ENCODE peak calls at places on chromosomes 11 and 22, in seven cellular contexts. L, M, Q, D, S, O and E are unnamed samples. For H3K9me3, the result is how much of the 10 kb centered on the place peaks cover.

GRCh38 chr11:65114538-65115171 is 2.8 kb downstream of the ZNHIT2 start:
- DNase-seq in D (no peak), L (no peak), S (no peak), O (no peak), Q (no peak), M (no peak), E (no peak)

GRCh38 chr22:31950226-31950625 is 5.9 kb downstream of the YWHAH start:
- DNase-seq in M (no peak), L (no peak), Q (no peak), O (no peak), D (no peak), S (no peak), E (no peak)

GRCh38 chr11:120023551-120023950 is 114.4 kb downstream of the TRIM29 start:
- DNase-seq in S (no peak), M (no peak), L (no peak), Q (no peak), O (no peak), D (no peak), E (no peak)

GRCh38 chr11:75766449-75767227 is 1.9 kb upstream of the DGAT2 start:
- DNase-seq in S (no peak), O (no peak), L (no peak), Q (no peak), M (no peak), D (no peak), E (no peak)

GRCh38 chr11:27699926-27700350 is 317 bp downstream of the BDNF start:
- DNase-seq in O (no peak), S (no peak), M (no peak), Q (no peak), D (no peak), L (no peak), E (no peak)

GRCh38 chr11:11533057-11533456 is 88.7 kb downstream of the GALNT18 start:
- DNase-seq in L (no peak), M (no peak), D (no peak), S (no peak), O (no peak), Q (no peak), E (no peak)

GRCh38 chr11:12195773-12196172 is 85.4 kb downstream of the MICAL2 start:
- DNase-seq in Q (no peak), O (peak), L (no peak), D (no peak), M (no peak), S (no peak), E (peak)

GRCh38 chr22:40121463-40121862 is 56.3 kb upstream of the TNRC6B start:
- DNase-seq in Q (no peak), D (no peak), S (no peak), O (no peak), L (no peak), M (no peak), E (no peak)

GRCh38 chr11:108223449-108224149 is 732 bp downstream of the ATM start:
- DNase-seq in M (no peak), D (no peak), O (peak), L (peak), Q (peak), S (no peak), E (no peak)

GRCh38 chr11:66335531-66336233 is 552 bp downstream of the RIN1 start:
- DNase-seq in Q (peak), M (no peak), D (no peak), O (no peak), L (peak), S (peak), E (no peak)

GRCh38 chr11:106031210-106031845 is 9.3 kb upstream of the MSANTD4 start:
- DNase-seq in Q (peak), L (no peak), M (no peak), O (no peak), D (no peak), S (no peak), E (no peak)

GRCh38 chr11:280762-281485 is 2.7 kb downstream of the NLRP6 start:
- DNase-seq in D (no peak), M (no peak), L (no peak), Q (peak), S (no peak), O (no peak), E (no peak)

GRCh38 chr11:107928767-107929507 is 689 bp downstream of the RAB39A start:
- DNase-seq in M (peak), O (no peak), Q (no peak), D (no peak), S (no peak), L (no peak), E (no peak)

GRCh38 chr11:44309483-44310197 is at the start of gene ALX4:
- DNase-seq in D (no peak), Q (peak), O (no peak), S (peak), L (peak), M (no peak), E (no peak)

GRCh38 chr11:124446926-124447325 is 1.4 kb upstream of the OR8B8 start:
- DNase-seq in O (no peak), L (peak), D (no peak), Q (peak), M (no peak), S (no peak), E (no peak)

GRCh38 chr22:37658133-37659065 is at the start of gene PDXP:
- DNase-seq in L (peak), O (peak), Q (peak), M (peak), D (peak), S (peak), E (peak)
- H3K9me3 ChIP-seq in L (under half), O (under half), Q (under half), M (under half), D (under half), S (under half), E (under half)

DNA sequence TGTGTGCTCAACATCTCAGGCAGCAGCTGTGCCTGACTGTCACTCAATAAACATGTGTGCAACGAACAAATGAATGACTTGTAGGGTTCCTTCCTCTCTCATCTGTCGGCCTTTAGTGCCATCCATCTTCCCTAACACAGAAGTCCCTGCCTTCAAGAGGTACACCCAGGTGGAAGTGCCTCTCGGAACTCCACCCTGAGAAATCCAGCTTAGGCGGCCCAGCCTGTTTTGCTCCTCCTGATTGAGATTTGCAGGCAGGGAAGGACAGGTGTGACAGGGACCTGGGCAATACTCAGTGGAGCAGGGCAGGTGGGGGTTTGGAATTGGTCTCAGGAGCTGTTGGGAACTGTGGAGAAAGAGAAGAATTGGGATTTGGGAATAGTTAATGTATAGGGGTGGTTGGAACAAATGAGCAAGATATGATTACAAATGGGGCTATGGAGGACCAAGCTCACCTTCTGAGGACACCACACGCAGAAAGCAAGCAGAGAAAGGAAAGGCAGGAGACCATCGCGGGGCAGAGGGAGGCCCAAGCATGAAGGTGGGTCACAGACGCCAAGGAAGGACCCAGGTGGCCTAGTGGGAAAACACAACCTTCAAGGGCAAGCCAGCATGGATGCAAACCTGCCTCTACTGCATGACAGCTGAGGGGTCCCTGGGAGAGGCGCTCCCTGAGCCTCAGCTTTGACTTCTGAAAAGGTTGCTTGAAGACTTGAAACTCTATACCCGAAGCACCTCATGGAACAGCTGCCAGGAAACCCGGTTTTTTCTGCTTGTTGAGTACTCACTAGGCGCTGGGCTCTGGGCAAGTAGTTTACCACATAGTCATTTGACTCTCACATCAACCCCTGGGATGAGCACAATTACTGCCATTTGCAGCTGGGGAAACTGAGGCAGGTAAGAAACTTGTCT is 40.9 kb upstream of the ANO1 start:
- DNase-seq in S (peak), Q (no peak), M (no peak), O (no peak), D (no peak), L (no peak), E (no peak)
- H3K9me3 ChIP-seq in S (under half), Q (under half), M (under half), O (under half), D (under half), L (under half), E (under half)

DNA sequence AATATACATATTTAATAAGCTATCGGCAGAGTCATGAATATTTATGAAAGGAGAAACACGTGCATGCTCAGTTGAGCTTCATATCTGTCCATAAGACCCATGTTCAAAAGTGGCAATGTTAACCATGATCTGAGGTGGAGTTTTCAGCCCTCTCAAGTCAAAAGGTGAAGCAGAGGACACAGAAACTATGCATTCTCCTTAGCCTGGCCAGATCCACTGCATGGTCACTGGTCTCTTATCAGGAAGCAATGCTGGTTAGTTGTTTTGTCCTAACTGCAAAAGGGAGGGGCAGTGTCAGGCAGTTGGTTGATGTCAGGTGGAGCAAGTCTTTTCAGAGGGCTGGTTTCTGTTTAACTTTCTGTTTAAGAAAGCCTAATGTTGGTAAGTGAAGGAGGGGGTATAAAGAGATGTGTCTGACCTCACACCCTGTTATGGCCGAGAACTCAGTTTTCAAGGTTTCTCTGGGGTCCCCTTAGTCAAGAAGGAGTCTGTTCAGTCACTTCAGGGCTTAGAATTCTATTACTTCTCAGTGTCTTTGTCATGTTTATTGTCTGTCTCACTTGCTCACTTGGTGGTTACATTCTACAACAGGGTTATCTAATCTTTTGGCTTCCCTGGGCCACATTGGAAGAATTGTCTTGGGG is 5.5 kb upstream of the SELENOH start:
- DNase-seq in S (no peak), O (no peak), D (no peak), M (no peak), Q (no peak), L (no peak), E (no peak)
- H3K9me3 ChIP-seq in S (under half), O (under half), D (under half), M (under half), Q (under half), L (under half), E (under half)

GRCh38 chr11:49952091-49952490 is at the start of gene OR4C13:
- DNase-seq in M (no peak), L (no peak), Q (no peak), O (no peak), D (no peak), S (no peak), E (no peak)
- H3K9me3 ChIP-seq in M (under half), L (under half), Q (under half), O (under half), D (under half), S (under half), E (under half)

GRCh38 chr22:49494555-49494954 is 333.1 kb downstream of the BRD1 start:
- DNase-seq in M (no peak), S (no peak), O (no peak), D (no peak), L (no peak), Q (no peak), E (no peak)
- H3K9me3 ChIP-seq in M (under half), S (under half), O (under half), D (under half), L (under half), Q (under half), E (under half)

GRCh38 chr22:49534386-49534785 is 293.3 kb downstream of the BRD1 start:
- DNase-seq in O (no peak), L (no peak), D (no peak), M (no peak), Q (no peak), S (no peak), E (no peak)
- H3K9me3 ChIP-seq in O (under half), L (under half), D (under half), M (under half), Q (under half), S (under half), E (under half)

DNA sequence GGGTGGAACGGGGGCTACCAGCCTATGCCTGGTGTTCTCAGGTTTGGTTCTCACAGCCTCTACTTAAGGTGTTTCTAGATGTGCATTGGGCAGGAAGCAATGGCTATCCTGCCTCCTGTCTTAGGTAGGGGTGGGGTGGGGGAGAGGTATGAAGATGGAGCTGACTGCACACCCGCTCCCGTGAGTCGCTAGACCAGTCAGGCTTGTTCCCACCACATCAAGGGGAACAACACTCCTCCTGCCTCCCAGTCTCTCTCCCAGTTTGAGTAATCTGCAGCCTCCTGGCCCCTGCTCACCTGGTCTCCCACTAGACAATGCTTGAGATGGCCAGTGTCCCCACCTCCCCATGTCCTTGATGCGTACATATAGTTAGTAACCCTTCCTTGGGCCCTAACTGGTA is 79.3 kb upstream of the TENM4 start:
- DNase-seq in S (no peak), D (no peak), M (no peak), L (no peak), O (no peak), Q (peak), E (no peak)
- H3K9me3 ChIP-seq in S (under half), D (under half), M (under half), L (under half), O (under half), Q (under half), E (under half)

DNA sequence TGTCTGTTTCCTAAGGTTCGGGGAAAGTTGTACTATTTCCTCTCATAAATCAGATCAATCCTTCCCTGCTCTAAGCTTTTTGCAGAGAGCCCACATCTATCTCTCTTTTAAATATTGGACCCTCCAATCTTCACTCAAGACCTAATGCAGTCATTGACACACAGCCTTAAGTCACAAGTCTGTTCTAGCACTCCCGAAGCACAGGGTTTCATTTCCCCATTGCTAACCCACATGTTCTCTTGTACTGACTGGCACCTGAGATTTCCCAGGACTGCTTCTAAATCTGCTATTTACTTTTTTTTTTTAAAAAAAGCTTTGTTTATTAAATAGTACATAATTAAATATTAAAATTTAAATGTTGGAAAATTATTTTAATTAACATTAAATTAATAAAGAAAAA is 674.7 kb downstream of the TBC1D22A start:
- DNase-seq in L (no peak), S (no peak), Q (no peak), D (no peak), M (no peak), O (no peak), E (no peak)
- H3K9me3 ChIP-seq in L (under half), S (under half), Q (under half), D (under half), M (under half), O (under half), E (under half)

GRCh38 chr22:22997262-22997898 is 72.9 kb upstream of the GNAZ start:
- DNase-seq in D (no peak), S (no peak), Q (no peak), L (no peak), M (no peak), O (no peak), E (no peak)

GRCh38 chr22:22996511-22997261 is 73.6 kb upstream of the GNAZ start:
- DNase-seq in Q (no peak), D (no peak), O (no peak), L (no peak), M (no peak), S (no peak), E (no peak)

GRCh38 chr22:22995166-22995565 is 75.2 kb upstream of the GNAZ start:
- DNase-seq in Q (no peak), O (no peak), M (no peak), D (no peak), L (no peak), S (no peak), E (no peak)

GRCh38 chr22:22999473-22999872 is 70.8 kb upstream of the GNAZ start:
- DNase-seq in O (no peak), S (no peak), D (no peak), Q (peak), M (no peak), L (no peak), E (no peak)

DNA sequence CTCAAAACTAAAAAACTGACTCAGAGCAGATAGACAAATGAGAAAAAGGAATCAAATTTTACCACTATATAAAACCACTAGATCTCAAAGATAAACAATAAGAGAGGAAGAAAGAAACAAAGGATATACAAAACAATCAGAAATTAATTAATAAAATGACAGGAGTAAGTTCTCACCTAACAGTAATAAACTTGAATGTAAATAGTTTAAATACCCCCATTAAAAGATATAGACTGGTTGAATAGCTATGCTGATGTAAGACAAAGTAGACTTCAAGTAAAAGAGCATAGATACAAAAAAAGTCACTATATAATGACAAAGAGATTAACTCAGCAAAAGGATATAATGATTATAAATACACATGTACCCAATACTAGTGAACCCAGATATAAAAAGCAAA is 72.3 kb upstream of the GNAZ start:
- DNase-seq in M (no peak), Q (no peak), O (no peak), D (no peak), S (no peak), L (no peak), E (no peak)
- H3K9me3 ChIP-seq in M (under half), Q (under half), O (under half), D (under half), S (under half), L (under half), E (under half)